ENCODE peak calls at places on chromosomes 1 and 21, in nine cellular contexts. J is adrenal gland, W is HCT116, X is Peyer's patch, L is GM12878, G is ovary, F is GM12891, U is endothelial cell of umbilical vein, B is lower leg skin. H is an unnamed sample.

GRCh38 chr1:43582162-43582566 is 51.5 kb downstream of the PTPRF start:
- DNase-seq in J (peak; percentile 68), W (peak; percentile 93), X (peak; percentile 81), L (peak; percentile 54), G (no peak), F (peak; percentile 69), U (peak; percentile 89), B (no peak), H (peak; percentile 100)

GRCh38 chr1:17440827-17441168 is 1.3 kb upstream of the RCC2 start:
- DNase-seq in J (no peak), W (no peak), X (no peak), L (no peak), G (no peak), F (no peak), U (no peak), B (no peak), H (no peak)

GRCh38 chr1:159892944-159893343 is 7.0 kb downstream of the CFAP45 start:
- DNase-seq in J (no peak), W (no peak), X (no peak), L (no peak), G (no peak), F (no peak), U (no peak), B (no peak), H (no peak)

GRCh38 chr1:204887846-204888245 is 17.2 kb downstream of the NFASC start:
- DNase-seq in J (no peak), W (no peak), X (no peak), L (no peak), G (no peak), F (no peak), U (no peak), B (no peak), H (no peak)

GRCh38 chr1:117607471-117607870 is 1.6 kb downstream of the TENT5C start:
- DNase-seq in J (peak; percentile 28), W (no peak), X (peak; percentile 85), L (no peak), G (no peak), F (no peak), U (no peak), B (peak; percentile 85), H (no peak)

GRCh38 chr1:92623187-92623778 is 136.6 kb upstream of the GFI1 start:
- DNase-seq in J (no peak), W (peak; percentile 1), X (no peak), L (no peak), G (no peak), F (no peak), U (peak; percentile 28), B (no peak), H (no peak)

GRCh38 chr21:25369524-25370300 is 237.6 kb downstream of the MRPL39 start:
- DNase-seq in J (no peak), W (no peak), X (no peak), L (no peak), G (no peak), F (no peak), U (no peak), B (no peak), H (no peak)

GRCh38 chr1:234884006-234884405 is 244.6 kb downstream of the TOMM20 start:
- DNase-seq in J (peak; percentile 6), W (no peak), X (no peak), L (no peak), G (no peak), F (no peak), U (no peak), B (peak; percentile 61), H (no peak)

GRCh38 chr1:191641420-191642215 is 516.6 kb upstream of the RGS18 start:
- DNase-seq in J (peak; percentile 29), W (no peak), X (no peak), L (no peak), G (no peak), F (no peak), U (no peak), B (no peak), H (peak; percentile 1)

GRCh38 chr1:2625311-2625710 is 7.5 kb downstream of the MMEL1 start:
- DNase-seq in J (no peak), W (no peak), X (no peak), L (no peak), G (no peak), F (no peak), U (no peak), B (no peak), H (no peak)

GRCh38 chr1:183043872-183044859 is 20.9 kb downstream of the LAMC1 start:
- DNase-seq in J (no peak), W (no peak), X (no peak), L (no peak), G (no peak), F (no peak), U (no peak), B (no peak), H (no peak)

GRCh38 chr1:216330262-216330661 is 93.0 kb downstream of the USH2A start:
- DNase-seq in J (no peak), W (no peak), X (no peak), L (no peak), G (no peak), F (no peak), U (no peak), B (no peak), H (no peak)

GRCh38 chr1:200992382-200993101 is 31.0 kb downstream of the KIF21B start:
- DNase-seq in J (no peak), W (no peak), X (no peak), L (no peak), G (no peak), F (no peak), U (no peak), B (no peak), H (no peak)

GRCh38 chr1:165355977-165356811 is at the start of gene LMX1A:
- DNase-seq in J (no peak), W (no peak), X (no peak), L (no peak), G (no peak), F (no peak), U (no peak), B (peak; percentile 91), H (no peak)

GRCh38 chr1:93828437-93828756 is 50.6 kb downstream of the DNTTIP2 start:
- DNase-seq in J (no peak), W (no peak), X (no peak), L (no peak), G (no peak), F (no peak), U (no peak), B (no peak), H (no peak)

GRCh38 chr1:240468616-240469015 is 143.3 kb downstream of the GREM2 start:
- DNase-seq in J (no peak), W (no peak), X (no peak), L (no peak), G (no peak), F (no peak), U (no peak), B (no peak), H (no peak)

GRCh38 chr1:240466509-240466908 is 145.4 kb downstream of the GREM2 start:
- DNase-seq in J (no peak), W (no peak), X (no peak), L (no peak), G (no peak), F (no peak), U (no peak), B (no peak), H (no peak)

GRCh38 chr1:240465531-240465940 is 146.4 kb downstream of the GREM2 start:
- DNase-seq in J (no peak), W (no peak), X (no peak), L (no peak), G (no peak), F (no peak), U (no peak), B (no peak), H (no peak)

GRCh38 chr1:240464099-240464498 is 147.9 kb downstream of the GREM2 start:
- DNase-seq in J (no peak), W (no peak), X (no peak), L (no peak), G (no peak), F (no peak), U (no peak), B (no peak), H (no peak)

DNA sequence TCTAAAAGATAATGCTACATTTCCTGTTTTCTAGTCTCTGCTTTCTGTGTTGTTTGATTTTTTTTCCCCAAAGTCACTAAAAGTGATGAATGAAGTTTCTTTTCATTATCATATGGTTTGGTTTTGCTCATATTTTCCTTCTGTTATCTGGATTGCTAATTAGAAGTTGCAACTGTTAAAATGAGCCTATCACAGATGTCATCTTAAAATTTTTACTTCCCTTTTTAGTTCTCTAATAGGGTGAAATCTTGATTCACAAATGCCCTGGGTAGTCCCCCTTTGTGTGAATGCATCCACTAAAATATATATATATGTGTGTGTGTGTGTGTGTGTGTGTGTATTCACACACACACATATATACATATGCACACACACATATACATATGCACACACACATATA is 144.1 kb downstream of the GREM2 start:
- DNase-seq in J (no peak), W (no peak), X (no peak), L (no peak), G (no peak), F (no peak), U (no peak), B (no peak), H (no peak)
- TF ChIP-seq POLR2A in J (no peak), W (no peak), X (no peak), L (no peak), G (no peak), F (no peak), U (no peak), B (no peak), H (no peak)

DNA sequence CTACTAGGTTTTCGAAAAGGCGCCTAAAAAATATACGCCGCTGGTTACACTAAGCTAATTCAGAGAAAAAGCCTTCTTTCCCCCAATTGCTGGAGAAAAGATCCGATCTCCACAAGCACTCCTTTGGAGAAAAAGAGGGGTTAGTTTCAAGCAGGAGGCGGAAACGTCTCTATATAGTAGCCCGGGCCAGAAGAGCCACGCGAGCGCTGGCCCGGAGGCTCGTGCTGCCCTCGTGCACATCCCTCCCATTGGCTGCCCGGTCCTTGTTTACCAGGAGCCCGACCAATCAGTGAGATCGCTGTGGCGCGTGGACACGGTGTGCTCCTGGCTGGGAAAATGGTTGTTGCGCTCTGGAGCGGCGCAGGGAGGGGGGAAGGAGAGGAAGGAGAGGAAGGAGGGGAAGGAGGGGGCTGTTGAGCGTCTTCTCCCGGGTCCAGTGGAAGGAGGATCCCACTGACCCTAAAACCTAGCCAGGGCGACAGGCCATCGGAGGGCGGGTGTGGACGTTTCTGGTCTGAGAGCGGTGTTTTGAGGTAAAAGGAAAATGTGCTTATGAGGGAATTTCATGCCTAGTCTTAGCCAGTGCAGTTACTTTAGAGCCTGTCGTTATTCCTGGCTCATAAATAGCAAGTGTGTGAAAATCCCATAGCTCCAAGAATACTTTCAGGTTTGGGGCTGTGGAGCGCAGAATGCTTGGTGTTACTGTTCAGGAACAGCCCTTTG is at the start of gene TXNIP:
- DNase-seq in J (peak; percentile 99), W (no peak), X (peak; percentile 100), L (peak; percentile 51), G (peak; percentile 99), F (peak; percentile 87), U (peak; percentile 97), B (peak; percentile 100), H (peak; percentile 97)
- TF ChIP-seq POLR2A in J (peak; percentile 98), W (no peak), X (peak; percentile 99), L (peak; percentile 86), G (peak; percentile 91), F (peak; percentile 100), U (peak; percentile 77), B (peak; percentile 99), H (peak; percentile 48)

GRCh38 chr1:85259118-85259865 is at the start of gene C1orf52:
- DNase-seq in J (peak; percentile 92), W (peak; percentile 84), X (peak; percentile 97), L (no peak), G (peak; percentile 97), F (peak; percentile 82), U (peak; percentile 94), B (peak; percentile 99), H (peak; percentile 72)
- TF ChIP-seq POLR2A in J (peak; percentile 62), W (peak; percentile 63), X (peak; percentile 80), L (peak; percentile 98), G (peak; percentile 54), F (peak; percentile 97), U (peak; percentile 90), B (peak; percentile 76), H (peak; percentile 85)

GRCh38 chr1:244970236-244970652 is 105.9 kb upstream of the HNRNPU start:
- DNase-seq in J (peak; percentile 82), W (peak; percentile 42), X (no peak), L (no peak), G (peak; percentile 88), F (no peak), U (peak; percentile 83), B (no peak), H (peak; percentile 38)
- TF ChIP-seq POLR2A in J (no peak), W (no peak), X (peak; percentile 71), L (no peak), G (peak; percentile 77), F (no peak), U (peak; percentile 12), B (peak; percentile 84), H (peak; percentile 36)